ENCODE peak calls at places on chromosomes 3 and 15, in six cellular contexts. C is OCI-LY7, B is tibial nerve, T is foreskin fibroblast, U is renal cortical epithelial cell, L is midbrain. I is an unnamed sample.

GRCh38 chr3:117019082-117019713 is 309.6 kb downstream of the TUSC7 start:
- DNase-seq in U (peak; percentile 41), C (peak; percentile 42), B (peak; percentile 40), L (peak; percentile 89), T (peak; percentile 66), I (peak; percentile 84)

GRCh38 chr3:46209751-46210470 is 1.8 kb upstream of the CCR1 start:
- DNase-seq in C (no peak), L (no peak), U (no peak), B (no peak), T (peak; percentile 18), I (no peak)

GRCh38 chr3:67654832-67655152 is 380 bp upstream of the SUCLG2 start:
- DNase-seq in C (no peak), U (no peak), L (peak; percentile 47), T (no peak), B (no peak), I (no peak)

GRCh38 chr3:187012609-187013051 is 82.3 kb downstream of the ST6GAL1 start:
- DNase-seq in B (no peak), T (no peak), U (peak; percentile 70), C (peak; percentile 72), L (no peak), I (no peak)

GRCh38 chr3:141076821-141077571 is 25.8 kb downstream of the SPSB4 start:
- DNase-seq in U (peak; percentile 10), C (no peak), T (peak; percentile 21), L (peak; percentile 23), B (no peak), I (peak; percentile 60)

GRCh38 chr3:54533856-54534255 is 394.0 kb downstream of the LRTM1 start:
- DNase-seq in L (no peak), B (no peak), U (no peak), T (no peak), C (no peak), I (no peak)

GRCh38 chr3:43559961-43560360 is 61.9 kb downstream of the ANO10 start:
- DNase-seq in C (no peak), L (no peak), B (no peak), U (no peak), T (no peak), I (no peak)

GRCh38 chr15:29392358-29392757 is 122.7 kb upstream of the NSMCE3 start:
- DNase-seq in T (no peak), B (no peak), U (no peak), L (no peak), C (no peak), I (no peak)

GRCh38 chr15:39511915-39512260 is 69.0 kb upstream of the THBS1 start:
- DNase-seq in U (no peak), B (no peak), L (no peak), T (peak; percentile 87), C (no peak), I (no peak)

GRCh38 chr15:95134306-95135100 is 903.1 kb downstream of the MCTP2 start:
- DNase-seq in T (no peak), U (no peak), L (no peak), B (no peak), C (no peak), I (no peak)

GRCh38 chr15:75309711-75310110 is 26.2 kb upstream of the COMMD4 start:
- DNase-seq in T (peak; percentile 18), B (no peak), C (no peak), U (peak; percentile 36), L (no peak), I (no peak)

GRCh38 chr3:114741066-114741465 is 406.0 kb downstream of the ZBTB20 start:
- DNase-seq in C (no peak), B (no peak), L (no peak), T (peak; percentile 54), U (no peak), I (no peak)

GRCh38 chr3:25338158-25338725 is 89.8 kb upstream of the RARB start:
- DNase-seq in T (no peak), C (no peak), L (no peak), B (no peak), U (peak; percentile 30), I (no peak)

GRCh38 chr3:176041812-176042211 is 1155.5 kb downstream of the TBL1XR1 start:
- DNase-seq in T (no peak), U (no peak), L (no peak), C (no peak), B (no peak), I (no peak)

GRCh38 chr3:196339493-196340254 is 1.5 kb upstream of the TM4SF19 start:
- DNase-seq in L (no peak), U (peak; percentile 59), C (no peak), B (no peak), T (peak; percentile 42), I (no peak)

GRCh38 chr3:170953229-170953628 is 44.8 kb upstream of the EIF5A2 start:
- DNase-seq in C (no peak), B (no peak), L (no peak), T (no peak), U (no peak), I (no peak)

GRCh38 chr3:178880274-178880673 is 191.3 kb downstream of the ZMAT3 start:
- DNase-seq in L (no peak), T (no peak), C (no peak), U (no peak), B (no peak), I (no peak)

GRCh38 chr15:68676011-68676605 is 97.3 kb downstream of the CORO2B start:
- DNase-seq in U (no peak), L (no peak), T (no peak), B (no peak), C (no peak), I (no peak)

GRCh38 chr15:90648137-90649070 is 68.7 kb upstream of the BLM start:
- DNase-seq in B (peak; percentile 76), T (peak; percentile 74), U (peak; percentile 75), C (peak; percentile 84), L (peak; percentile 62), I (peak; percentile 70)

GRCh38 chr3:105997800-105998526 is 129.2 kb upstream of the CBLB start:
- DNase-seq in B (no peak), C (no peak), T (peak; percentile 84), L (no peak), U (peak; percentile 88), I (peak; percentile 67)

GRCh38 chr3:108202080-108202479 is 20.1 kb downstream of the IFT57 start:
- DNase-seq in T (no peak), C (no peak), L (no peak), U (no peak), B (no peak), I (no peak)